ENCODE peak calls at places on chromosomes 16 and 17, in six cellular contexts. I is psoas muscle, Y is testis, W is esophagus squamous epithelium, T is IMR-90, F is vagina. U is an unnamed sample.

GRCh38 chr17:55773671-55774070 is 22.8 kb downstream of the PCTP start:
- DNase-seq in I (no peak), W (no peak), F (no peak), T (no peak), Y (no peak), U (no peak)

GRCh38 chr17:67278363-67278762 is 33.4 kb upstream of the HELZ start:
- DNase-seq in W (no peak), Y (no peak), I (no peak), T (no peak), F (no peak), U (no peak)

GRCh38 chr16:3127745-3128144 is 7.1 kb upstream of the ZNF213 start:
- DNase-seq in T (no peak), W (no peak), I (no peak), Y (no peak), F (no peak), U (peak)

GRCh38 chr17:74746922-74747321 is 1.5 kb upstream of the NHERF1 start:
- DNase-seq in F (no peak), T (no peak), I (no peak), W (no peak), Y (no peak), U (peak)

GRCh38 chr17:50153650-50154575 is 3.4 kb upstream of the PPP1R9B start:
- DNase-seq in Y (peak), I (peak), W (no peak), F (no peak), T (no peak), U (no peak)

GRCh38 chr16:47463771-47464624 is 2.9 kb downstream of the PHKB start:
- DNase-seq in T (no peak), W (no peak), F (no peak), I (no peak), Y (no peak), U (no peak)

GRCh38 chr17:8324132-8324531 is 14.1 kb downstream of the ARHGEF15 start:
- DNase-seq in W (no peak), I (no peak), T (no peak), Y (no peak), F (no peak), U (no peak)

GRCh38 chr17:27889711-27890251 is 3.4 kb downstream of the LYRM9 start:
- DNase-seq in F (no peak), T (no peak), W (no peak), Y (no peak), I (no peak), U (no peak)

GRCh38 chr16:2786061-2786825 is 1.1 kb downstream of the PRSS33 start:
- DNase-seq in F (no peak), W (no peak), T (no peak), I (no peak), Y (no peak), U (peak)

GRCh38 chr17:52084176-52084575 is 74.3 kb downstream of the CA10 start:
- DNase-seq in T (no peak), F (no peak), Y (no peak), W (no peak), I (no peak), U (no peak)

GRCh38 chr16:29877266-29877961 is 14.4 kb upstream of the CDIPT start:
- DNase-seq in W (no peak), T (peak), Y (peak), I (no peak), F (no peak), U (peak)

GRCh38 chr16:84302111-84302954 is 7.7 kb downstream of the WFDC1 start:
- DNase-seq in Y (no peak), T (peak), I (no peak), W (no peak), F (no peak), U (no peak)

GRCh38 chr17:42120161-42121065 is 754 bp downstream of the KAT2A start:
- DNase-seq in F (no peak), T (no peak), W (no peak), Y (no peak), I (no peak), U (peak)

GRCh38 chr17:27244481-27245223 is 49.3 kb upstream of the WSB1 start:
- DNase-seq in F (peak), I (peak), Y (peak), T (peak), W (no peak), U (peak)

GRCh38 chr17:40614431-40615294 is 33.0 kb downstream of the SMARCE1 start:
- DNase-seq in F (no peak), W (no peak), T (no peak), Y (peak), I (no peak), U (no peak)

GRCh38 chr17:20852541-20853370 is 190.1 kb downstream of the USP22 start:
- DNase-seq in T (no peak), F (no peak), W (no peak), I (peak), Y (peak), U (peak)

GRCh38 chr16:75251280-75252048 is at the start of gene BCAR1:
- DNase-seq in F (no peak), T (peak), Y (peak), I (peak), W (no peak), U (peak)

GRCh38 chr17:34171245-34171818 is 83.8 kb upstream of the CCL2 start:
- DNase-seq in T (peak), I (peak), W (no peak), Y (peak), F (no peak), U (peak)

GRCh38 chr16:11250786-11251524 is 5.0 kb downstream of the SOCS1 start:
- DNase-seq in I (no peak), W (no peak), Y (no peak), F (no peak), T (peak), U (no peak)

GRCh38 chr16:74872302-74872701 is 97.7 kb upstream of the FA2H start:
- DNase-seq in F (no peak), Y (no peak), W (no peak), T (no peak), I (no peak), U (no peak)

GRCh38 chr16:89986600-89986999 is 32.7 kb downstream of the DBNDD1 start:
- DNase-seq in W (no peak), Y (no peak), T (no peak), I (no peak), F (no peak), U (no peak)

GRCh38 chr16:57892041-57892440 is 78.9 kb downstream of the CNGB1 start:
- DNase-seq in F (no peak), W (no peak), T (peak), Y (no peak), I (no peak), U (no peak)

GRCh38 chr17:66580601-66581385 is 254.1 kb upstream of the CACNG5 start:
- DNase-seq in W (no peak), Y (peak), F (no peak), I (no peak), T (peak), U (no peak)

GRCh38 chr16:16148755-16149154 is 74.5 kb downstream of the ABCC6 start:
- DNase-seq in Y (no peak), T (no peak), I (no peak), F (no peak), W (no peak), U (no peak)

GRCh38 chr17:56178203-56178602 is 24.9 kb downstream of the ANKFN1 start:
- DNase-seq in I (no peak), Y (no peak), W (no peak), T (no peak), F (no peak), U (no peak)

GRCh38 chr16:57791156-57791902 is 11.0 kb downstream of the KIFC3 start:
- DNase-seq in W (no peak), F (no peak), I (peak), Y (no peak), T (no peak), U (no peak)

GRCh38 chr16:10497132-10498088 is 83.0 kb downstream of the EMP2 start:
- DNase-seq in T (no peak), F (no peak), Y (no peak), I (no peak), W (no peak), U (no peak)

GRCh38 chr17:58278661-58279015 is 2.1 kb downstream of the MPO start:
- DNase-seq in I (peak), Y (no peak), W (no peak), T (no peak), F (no peak), U (no peak)

GRCh38 chr17:77544347-77544746 is 403.6 kb downstream of the SEC14L1 start:
- DNase-seq in F (no peak), W (no peak), Y (no peak), I (no peak), T (no peak), U (no peak)

GRCh38 chr17:73316919-73317505 is 5.2 kb upstream of the CDC42EP4 start:
- DNase-seq in T (no peak), I (no peak), W (no peak), Y (no peak), F (no peak), U (peak)

DNA sequence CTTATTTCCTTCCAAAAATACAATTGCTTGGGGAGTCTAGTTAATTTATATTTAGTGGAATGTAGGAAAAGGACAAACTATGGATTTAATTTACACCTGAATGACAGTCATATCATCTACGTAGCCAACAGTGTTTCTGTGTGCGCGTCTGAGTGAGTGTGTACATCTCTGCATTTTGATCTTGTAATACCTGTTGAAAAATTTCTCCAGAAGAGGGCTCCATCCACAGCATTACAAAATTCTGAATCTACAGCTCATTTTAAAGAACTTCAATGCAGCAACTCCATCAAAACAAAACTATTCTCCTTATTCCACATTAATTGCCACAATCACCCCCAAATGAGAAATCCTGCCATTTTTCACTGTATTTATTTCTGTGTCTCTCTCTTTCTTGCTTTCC is 3.9 kb downstream of the CDH13 start:
- DNase-seq in W (no peak), T (peak), I (no peak), F (no peak), Y (no peak), U (no peak)
- TF ChIP-seq CTCF in W (no peak), T (peak), I (peak), F (peak), Y (no peak), U (peak)

DNA sequence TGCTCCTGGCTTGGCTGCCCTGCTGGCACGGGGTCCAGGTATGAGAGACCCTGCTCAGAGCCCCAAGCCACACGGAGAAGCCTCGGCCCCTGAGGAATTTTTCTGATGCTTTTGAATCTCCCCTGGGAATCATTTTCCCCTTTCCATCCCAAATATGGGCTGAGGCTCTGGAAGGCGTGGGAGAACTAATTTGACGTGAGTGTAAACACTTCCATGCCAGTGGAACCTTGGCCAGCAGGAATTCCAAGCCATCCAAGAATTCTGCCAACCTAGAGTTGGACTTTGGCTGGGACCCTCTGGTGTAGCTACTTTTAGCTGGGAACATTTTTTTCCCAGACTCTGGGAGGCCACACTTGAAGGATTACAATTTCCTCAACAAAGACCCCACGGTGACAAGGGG is 49.4 kb upstream of the NKD1 start:
- DNase-seq in W (no peak), F (no peak), T (no peak), Y (no peak), I (no peak), U (peak)
- H3K4me3 ChIP-seq in W (no peak), F (no peak), T (no peak), Y (no peak), I (no peak), U (no peak)

GRCh38 chr17:1037238-1037879 is 40.4 kb downstream of the TIMM22 start:
- DNase-seq in W (no peak), F (no peak), Y (no peak), T (no peak), I (no peak), U (peak)

GRCh38 chr17:1038459-1039118 is 41.7 kb downstream of the TIMM22 start:
- DNase-seq in T (no peak), F (no peak), W (no peak), I (no peak), Y (no peak), U (no peak)

GRCh38 chr17:1040216-1040600 is 43.3 kb downstream of the TIMM22 start:
- DNase-seq in W (no peak), Y (no peak), T (no peak), I (peak), F (no peak), U (no peak)

GRCh38 chr17:1039511-1040215 is 42.7 kb downstream of the TIMM22 start:
- DNase-seq in F (no peak), W (no peak), Y (peak), T (no peak), I (peak), U (peak)

GRCh38 chr17:1039119-1039507 is 42.2 kb downstream of the TIMM22 start:
- DNase-seq in I (no peak), Y (no peak), F (no peak), W (no peak), T (no peak), U (peak)
- H3K27ac ChIP-seq in I (peak), Y (no peak), F (peak), W (peak), T (no peak), U (peak)

DNA sequence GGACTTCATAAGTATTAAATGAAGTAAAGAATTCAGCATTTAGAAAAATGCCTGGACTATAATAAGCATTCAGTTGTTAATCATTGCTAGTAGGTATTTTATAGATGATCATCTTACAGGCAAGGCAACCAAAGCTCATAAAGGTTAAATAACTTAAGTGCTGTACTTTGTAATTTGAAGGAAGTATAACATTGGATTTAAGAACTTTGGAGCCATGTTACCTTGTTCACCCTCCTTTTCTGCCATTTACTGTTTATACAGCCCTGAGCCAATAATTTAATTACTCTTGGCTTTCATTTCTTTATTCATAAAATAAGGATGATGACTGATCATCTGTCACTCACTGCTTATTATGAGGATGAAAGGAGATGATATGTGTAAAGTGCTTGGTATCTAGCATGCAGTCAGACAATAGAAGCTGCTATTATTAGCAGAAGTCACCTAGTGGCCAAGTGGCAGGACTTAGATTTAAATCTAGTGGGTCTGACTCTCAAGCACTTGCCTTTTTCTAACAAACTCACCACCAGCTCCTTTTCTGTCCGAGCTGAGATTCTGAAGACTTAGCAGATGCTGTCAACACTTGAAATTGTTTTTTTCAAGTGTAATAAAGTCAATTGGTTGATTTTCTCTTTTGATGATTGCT is 18.2 kb upstream of the DDX52 start:
- DNase-seq in F (no peak), W (no peak), T (no peak), I (no peak), Y (no peak), U (no peak)
- TF ChIP-seq CTCF in F (no peak), W (no peak), T (no peak), I (no peak), Y (no peak), U (peak)

DNA sequence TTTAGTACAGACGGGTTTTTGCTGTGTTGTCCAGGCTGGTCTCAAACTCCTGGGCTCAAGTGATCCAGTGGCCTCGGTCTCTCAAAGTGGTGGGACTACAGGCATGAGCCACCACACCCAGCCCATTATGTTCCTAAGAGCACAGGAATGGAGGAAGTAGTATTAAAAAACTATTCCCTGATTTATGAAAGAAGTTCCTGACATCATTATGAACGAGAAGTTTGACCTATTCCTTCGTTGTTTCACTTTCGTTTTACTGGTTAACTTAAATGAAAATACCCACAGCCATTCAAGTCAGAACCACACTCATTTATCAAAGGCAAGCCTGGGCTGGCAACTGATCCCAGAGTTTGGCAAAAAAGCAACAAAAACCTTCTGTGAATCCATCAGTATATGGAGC is 13.5 kb upstream of the CBX4 start:
- DNase-seq in Y (no peak), I (no peak), T (peak), W (no peak), F (no peak), U (no peak)
- H3K4me3 ChIP-seq in Y (no peak), I (peak), T (peak), W (peak), F (no peak), U (no peak)

GRCh38 chr17:31843382-31843780 is 15.7 kb downstream of the COPRS start:
- DNase-seq in T (peak), I (no peak), F (no peak), W (no peak), Y (no peak), U (no peak)
- H3K27ac ChIP-seq in T (peak), I (no peak), F (peak), W (peak), Y (no peak), U (no peak)

GRCh38 chr16:4327386-4327781 is 11.5 kb downstream of the GLIS2 start:
- DNase-seq in W (no peak), F (no peak), Y (no peak), I (no peak), T (no peak), U (peak)

GRCh38 chr16:4330277-4330882 is 14.5 kb downstream of the GLIS2 start:
- DNase-seq in Y (peak), W (no peak), F (no peak), T (peak), I (peak), U (peak)

GRCh38 chr16:4329354-4329775 is 13.5 kb downstream of the GLIS2 start:
- DNase-seq in F (no peak), I (no peak), Y (no peak), T (no peak), W (no peak), U (no peak)

GRCh38 chr16:4328580-4329353 is 12.9 kb downstream of the GLIS2 start:
- DNase-seq in I (peak), T (peak), W (no peak), F (no peak), Y (no peak), U (no peak)

GRCh38 chr16:4327782-4328579 is 12.1 kb downstream of the GLIS2 start:
- DNase-seq in Y (peak), F (no peak), W (no peak), I (peak), T (peak), U (peak)
- TF ChIP-seq CTCF in Y (peak), F (peak), W (peak), I (peak), T (peak), U (peak)

GRCh38 chr17:17508019-17508535 is 11.9 kb upstream of the RASD1 start:
- DNase-seq in T (no peak), Y (no peak), W (no peak), I (peak), F (no peak), U (no peak)

GRCh38 chr17:17505610-17506171 is 9.5 kb upstream of the RASD1 start:
- DNase-seq in W (no peak), Y (no peak), I (peak), T (no peak), F (no peak), U (no peak)

GRCh38 chr17:17506181-17506741 is 10.1 kb upstream of the RASD1 start:
- DNase-seq in W (no peak), F (no peak), T (no peak), Y (no peak), I (peak), U (no peak)

GRCh38 chr17:17507465-17508011 is 11.3 kb upstream of the RASD1 start:
- DNase-seq in W (no peak), Y (no peak), F (no peak), T (no peak), I (peak), U (no peak)

DNA sequence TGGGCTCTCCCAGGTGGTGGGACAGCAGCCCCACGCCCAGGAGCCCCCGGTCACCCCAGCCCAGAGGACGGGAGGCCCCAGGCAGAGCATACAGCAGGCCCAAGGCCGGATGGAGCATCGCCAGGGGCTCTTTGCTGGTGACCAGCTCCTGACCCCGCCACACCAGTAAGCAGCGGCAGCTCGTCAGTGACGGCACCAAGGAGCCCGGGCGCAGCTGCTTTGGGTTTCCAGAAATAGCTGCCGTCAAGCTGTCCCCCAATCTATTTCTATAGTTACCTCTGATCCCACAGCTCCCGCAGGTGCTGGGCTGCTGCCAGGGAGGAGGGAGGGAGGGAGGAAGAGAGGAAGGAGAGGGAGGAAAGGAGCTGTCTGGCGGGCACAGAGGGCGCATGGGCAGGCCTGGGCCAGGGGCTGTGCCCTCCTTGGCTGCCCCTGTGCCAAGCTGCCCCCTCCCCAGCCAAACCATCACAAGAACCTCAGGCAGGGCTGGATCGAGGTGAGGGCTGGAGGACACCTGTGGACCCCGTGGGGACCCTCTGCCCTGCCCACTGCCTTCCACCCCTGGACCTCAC is 10.8 kb upstream of the RASD1 start:
- DNase-seq in W (no peak), F (no peak), I (peak), T (no peak), Y (no peak), U (no peak)
- H3K4me3 ChIP-seq in W (no peak), F (no peak), I (no peak), T (no peak), Y (no peak), U (no peak)

U was measured in endodermal cell.